ENCODE peak calls at places on chromosomes 1 and 21, in six cellular contexts. A, X, Z, D, T and E are unnamed samples.
A peak's percentile ranks its signal among the peaks of the same experiment; 100 is the strongest.

GRCh38 chr1:6261615-6261995 is 707 bp upstream of the GPR153 start:
- DNase-seq in Z (no peak), T (no peak), D (no peak), A (no peak), X (no peak), E (no peak)

GRCh38 chr1:154148787-154149186 is 6.1 kb downstream of the NUP210L start:
- DNase-seq in D (no peak), Z (no peak), X (no peak), A (no peak), T (no peak), E (no peak)

GRCh38 chr21:41950941-41951408 is 2.8 kb downstream of the C2CD2 start:
- DNase-seq in T (no peak), D (peak; percentile 46), Z (no peak), X (no peak), A (no peak), E (no peak)

GRCh38 chr1:22273686-22274681 is 131.1 kb upstream of the WNT4 start:
- DNase-seq in Z (no peak), D (no peak), X (no peak), A (no peak), T (no peak), E (no peak)

GRCh38 chr1:27574871-27575831 is 28.8 kb downstream of the AHDC1 start:
- DNase-seq in D (peak; percentile 94), Z (peak; percentile 85), X (peak; percentile 75), A (peak; percentile 80), T (peak; percentile 87), E (peak; percentile 83)

GRCh38 chr1:219993554-219994433 is 52.5 kb downstream of the EPRS1 start:
- DNase-seq in D (no peak), X (no peak), Z (no peak), A (no peak), T (no peak), E (no peak)

GRCh38 chr21:45875881-45876280 is 105.7 kb upstream of the COL6A1 start:
- DNase-seq in A (no peak), T (no peak), X (no peak), D (no peak), Z (no peak), E (no peak)

GRCh38 chr1:241842565-241842964 is 5.4 kb upstream of the EXO1 start:
- DNase-seq in T (no peak), A (no peak), X (no peak), Z (no peak), D (no peak), E (no peak)

GRCh38 chr1:61207416-61207815 is 125.1 kb downstream of the NFIA start:
- DNase-seq in D (no peak), A (no peak), T (no peak), Z (no peak), X (no peak), E (no peak)

GRCh38 chr1:76587213-76587612 is 280.1 kb upstream of the ST6GALNAC5 start:
- DNase-seq in T (no peak), X (no peak), Z (no peak), A (no peak), D (peak; percentile 20), E (no peak)

GRCh38 chr1:214003233-214003632 is 15.5 kb downstream of the PROX1 start:
- DNase-seq in A (no peak), D (no peak), X (no peak), T (no peak), Z (no peak), E (no peak)

GRCh38 chr1:213335084-213335483 is 284.0 kb downstream of the RPS6KC1 start:
- DNase-seq in T (no peak), X (no peak), Z (no peak), D (no peak), A (no peak), E (no peak)

GRCh38 chr21:45088116-45088515 is 13.7 kb downstream of the ADARB1 start:
- DNase-seq in A (no peak), Z (no peak), X (no peak), T (no peak), D (no peak), E (no peak)

DNA sequence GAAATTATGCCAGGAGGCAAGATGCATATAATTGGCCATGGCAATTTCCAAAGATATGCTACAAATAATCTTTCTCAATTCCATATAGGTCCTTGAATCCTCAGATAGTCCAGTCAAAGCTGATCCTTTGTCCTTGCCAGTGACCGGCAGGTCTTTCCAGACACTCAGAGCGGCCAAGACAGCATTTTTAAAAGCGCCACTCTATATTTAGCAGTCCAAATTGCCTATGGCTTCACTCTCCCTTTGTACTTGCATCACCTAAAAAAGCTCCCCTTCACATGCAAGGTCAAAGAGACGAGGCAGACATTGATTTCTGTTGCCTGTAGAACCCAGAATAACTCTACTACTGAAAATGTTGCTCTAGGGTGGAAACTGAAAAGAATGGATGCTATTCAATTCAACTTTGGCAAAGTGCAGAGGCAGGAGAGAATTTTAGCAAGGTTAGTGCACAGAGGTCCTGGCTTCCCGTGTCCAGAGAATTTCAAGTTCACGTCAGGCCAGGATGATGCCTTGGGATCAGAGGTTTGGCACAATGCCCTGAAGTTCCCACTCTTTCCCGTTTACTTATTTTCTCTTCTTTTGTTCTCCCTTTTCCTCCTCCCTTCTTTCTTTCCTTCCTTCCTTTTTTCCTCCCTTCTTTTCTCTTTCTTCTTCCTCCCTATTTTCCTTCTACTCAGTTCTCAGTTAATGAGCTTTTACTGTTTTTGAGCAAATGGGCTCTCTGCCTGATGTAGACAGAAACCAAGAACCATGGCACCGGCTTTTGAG is 108.5 kb downstream of the KCNK1 start:
- DNase-seq in T (no peak), X (no peak), A (no peak), D (no peak), Z (no peak), E (no peak)
- H3K27ac ChIP-seq in T (no peak overlapping the region), X (no peak overlapping the region), A (no peak overlapping the region), D (peak overlapping the region; percentile 98), Z (peak overlapping the region; percentile 89), E (no peak overlapping the region)

GRCh38 chr21:28993293-28993629 is 584 bp upstream of the LTN1 start:
- DNase-seq in T (no peak), A (no peak), Z (no peak), X (no peak), D (no peak), E (no peak)
- H3K27ac ChIP-seq in T (peak overlapping the region; percentile 68), A (peak overlapping the region; percentile 89), Z (peak overlapping the region; percentile 92), X (peak overlapping the region; percentile 74), D (peak overlapping the region; percentile 69), E (peak overlapping the region; percentile 96)

GRCh38 chr1:190001187-190001586 is 476.5 kb downstream of the BRINP3 start:
- DNase-seq in A (no peak), Z (no peak), T (no peak), D (no peak), X (no peak), E (no peak)

GRCh38 chr1:190000365-190000872 is 477.2 kb downstream of the BRINP3 start:
- DNase-seq in X (no peak), T (no peak), A (no peak), D (no peak), Z (no peak), E (no peak)
- H3K27ac ChIP-seq in X (no peak overlapping the region), T (no peak overlapping the region), A (no peak overlapping the region), D (no peak overlapping the region), Z (no peak overlapping the region), E (no peak overlapping the region)

DNA sequence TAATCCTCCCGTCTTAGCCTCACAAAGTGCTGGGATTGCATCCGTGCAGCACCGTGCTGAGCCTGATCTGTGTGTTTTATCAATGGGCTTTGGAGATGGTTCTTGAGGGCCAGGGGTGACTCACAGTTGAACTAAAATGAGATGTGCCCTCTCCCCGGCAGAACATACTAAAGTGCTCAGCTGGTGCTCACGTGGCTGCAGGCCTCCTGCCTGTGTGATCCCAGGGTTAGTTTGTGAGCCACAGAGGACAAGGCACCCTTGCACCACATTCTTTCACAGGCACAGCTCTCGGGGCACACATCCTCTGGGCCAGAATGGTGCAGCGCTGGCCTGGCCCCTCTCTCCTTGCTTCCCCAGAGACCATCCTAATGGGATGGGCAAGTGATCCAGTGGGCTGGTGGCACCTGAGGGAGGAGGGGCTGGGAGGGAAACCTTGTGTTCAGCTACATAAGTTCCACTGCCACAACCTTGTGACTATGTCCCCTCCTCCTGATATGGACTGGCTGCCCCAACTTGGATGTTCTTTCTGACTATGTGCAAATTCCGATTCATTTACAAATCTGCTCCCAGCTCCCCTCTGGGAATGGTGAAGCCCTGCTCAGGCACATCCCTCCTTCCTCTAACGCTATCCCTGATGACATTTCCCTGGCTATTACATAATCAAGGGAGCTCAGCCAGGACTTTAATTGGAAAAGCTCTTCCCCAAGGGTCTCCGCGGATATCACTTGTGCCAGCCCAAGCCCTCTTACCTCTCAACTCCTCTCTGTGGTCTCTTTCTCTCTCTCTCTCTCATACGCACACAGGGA is 197.1 kb upstream of the EDN2 start:
- DNase-seq in T (no peak), A (peak; percentile 36), X (no peak), Z (no peak), D (no peak), E (peak; percentile 68)
- H3K27ac ChIP-seq in T (no peak overlapping the region), A (no peak overlapping the region), X (no peak overlapping the region), Z (peak overlapping the region; percentile 73), D (peak overlapping the region; percentile 65), E (no peak overlapping the region)

DNA sequence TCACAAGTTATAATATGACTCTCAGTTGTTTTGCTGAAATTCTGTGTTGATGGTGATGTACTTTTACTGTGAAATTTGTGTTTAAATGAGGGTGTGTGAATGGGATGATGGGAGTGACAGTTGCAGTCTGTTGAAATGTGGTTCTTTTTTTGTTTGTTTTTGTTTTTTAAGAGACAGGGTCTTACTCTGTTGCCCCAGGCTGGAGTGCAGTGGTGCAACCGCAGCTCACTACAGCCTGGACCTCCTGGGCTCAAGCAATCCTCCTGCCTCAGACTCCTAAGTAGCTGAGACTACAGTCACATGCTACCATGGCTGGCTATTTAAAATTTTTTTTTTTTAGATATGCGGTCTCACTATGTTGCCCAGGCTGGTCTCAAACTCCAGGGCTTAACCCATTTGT is 7.1 kb downstream of the DDI2 start:
- DNase-seq in A (no peak), T (no peak), Z (no peak), X (no peak), D (no peak), E (no peak)
- H3K27ac ChIP-seq in A (no peak overlapping the region), T (no peak overlapping the region), Z (no peak overlapping the region), X (no peak overlapping the region), D (no peak overlapping the region), E (peak overlapping the region; percentile 99)

GRCh38 chr1:39699419-39699818 is 8.2 kb upstream of the HPCAL4 start:
- DNase-seq in A (no peak), X (no peak), Z (no peak), T (no peak), D (no peak), E (no peak)

GRCh38 chr1:39698568-39698967 is 7.3 kb upstream of the HPCAL4 start:
- DNase-seq in T (no peak), D (no peak), A (no peak), Z (no peak), X (no peak), E (no peak)

GRCh38 chr1:39704757-39705156 is 13.5 kb upstream of the HPCAL4 start:
- DNase-seq in T (no peak), Z (no peak), D (no peak), A (no peak), X (no peak), E (no peak)

GRCh38 chr1:39700348-39700747 is 9.1 kb upstream of the HPCAL4 start:
- DNase-seq in Z (no peak), X (no peak), D (no peak), T (no peak), A (no peak), E (no peak)

GRCh38 chr1:39701092-39701460 is 9.8 kb upstream of the HPCAL4 start:
- DNase-seq in Z (peak; percentile 45), T (peak; percentile 86), D (peak; percentile 77), A (no peak), X (no peak), E (no peak)
- H3K27ac ChIP-seq in Z (peak overlapping the region; percentile 48), T (peak overlapping the region; percentile 60), D (peak overlapping the region; percentile 60), A (no peak overlapping the region), X (no peak overlapping the region), E (no peak overlapping the region)